ENCODE peak calls at places on chromosomes 3 and 15, in five cellular contexts. One of them, this sample, is unnamed.
A peak's percentile ranks its signal among the peaks of the same experiment; 100 is the strongest.

GRCh38 chr3:95341314-95341713 is 1278.5 kb downstream of the NSUN3 start:
- DNase-seq in HTR-8/SVneo: no peak
- DNase-seq in NCI-H1092 treated with DMSO at 0.1 percent for 48 hours: no peak
- DNase-seq in kidney tubule cell: peak; percentile 80
- DNase-seq in Calu3: peak; percentile 51
- DNase-seq in this sample: no peak

GRCh38 chr3:172094621-172095557 is 55.5 kb downstream of the FNDC3B start:
- DNase-seq in HTR-8/SVneo: no peak
- DNase-seq in kidney tubule cell: no peak
- DNase-seq in Calu3: no peak
- DNase-seq in NCI-H1092 treated with DMSO at 0.1 percent for 48 hours: no peak
- DNase-seq in this sample: no peak

GRCh38 chr3:66113542-66113941 is 74.8 kb upstream of the MAGI1 start:
- DNase-seq in NCI-H1092 treated with DMSO at 0.1 percent for 48 hours: no peak
- DNase-seq in Calu3: no peak
- DNase-seq in HTR-8/SVneo: no peak
- DNase-seq in kidney tubule cell: no peak
- DNase-seq in this sample: no peak

GRCh38 chr3:45870099-45870498 is 16.2 kb upstream of the CCR9 start:
- DNase-seq in Calu3: no peak
- DNase-seq in HTR-8/SVneo: no peak
- DNase-seq in NCI-H1092 treated with DMSO at 0.1 percent for 48 hours: no peak
- DNase-seq in kidney tubule cell: no peak
- DNase-seq in this sample: no peak

GRCh38 chr3:31634485-31634884 is 101.8 kb downstream of the STT3B start:
- DNase-seq in Calu3: no peak
- DNase-seq in NCI-H1092 treated with DMSO at 0.1 percent for 48 hours: no peak
- DNase-seq in HTR-8/SVneo: no peak
- DNase-seq in kidney tubule cell: peak; percentile 32
- DNase-seq in this sample: no peak

GRCh38 chr3:115401891-115402501 is 221.3 kb upstream of the GAP43 start:
- DNase-seq in HTR-8/SVneo: no peak
- DNase-seq in NCI-H1092 treated with DMSO at 0.1 percent for 48 hours: no peak
- DNase-seq in kidney tubule cell: peak; percentile 86
- DNase-seq in Calu3: no peak
- DNase-seq in this sample: no peak

GRCh38 chr15:29289179-29289578 is 19.6 kb upstream of the NSMCE3 start:
- DNase-seq in NCI-H1092 treated with DMSO at 0.1 percent for 48 hours: no peak
- DNase-seq in kidney tubule cell: no peak
- DNase-seq in HTR-8/SVneo: no peak
- DNase-seq in Calu3: no peak
- DNase-seq in this sample: no peak

GRCh38 chr3:181966387-181966786 is 254.7 kb downstream of the SOX2 start:
- DNase-seq in Calu3: no peak
- DNase-seq in HTR-8/SVneo: no peak
- DNase-seq in NCI-H1092 treated with DMSO at 0.1 percent for 48 hours: no peak
- DNase-seq in kidney tubule cell: no peak
- DNase-seq in this sample: no peak

GRCh38 chr3:123521179-123521969 is 63.5 kb downstream of the HACD2 start:
- DNase-seq in Calu3: peak; percentile 14
- DNase-seq in kidney tubule cell: peak; percentile 33
- DNase-seq in HTR-8/SVneo: no peak
- DNase-seq in NCI-H1092 treated with DMSO at 0.1 percent for 48 hours: no peak
- DNase-seq in this sample: no peak

GRCh38 chr15:39075311-39075710 is 505.6 kb upstream of the THBS1 start:
- DNase-seq in HTR-8/SVneo: no peak
- DNase-seq in NCI-H1092 treated with DMSO at 0.1 percent for 48 hours: no peak
- DNase-seq in kidney tubule cell: no peak
- DNase-seq in Calu3: no peak
- DNase-seq in this sample: no peak

GRCh38 chr3:73614385-73614784 is 10.4 kb downstream of the PDZRN3 start:
- DNase-seq in Calu3: no peak
- DNase-seq in HTR-8/SVneo: no peak
- DNase-seq in kidney tubule cell: peak; percentile 40
- DNase-seq in NCI-H1092 treated with DMSO at 0.1 percent for 48 hours: no peak
- DNase-seq in this sample: no peak

GRCh38 chr15:85754993-85755392 is 39.7 kb downstream of the KLHL25 start:
- DNase-seq in kidney tubule cell: no peak
- DNase-seq in NCI-H1092 treated with DMSO at 0.1 percent for 48 hours: no peak
- DNase-seq in Calu3: no peak
- DNase-seq in HTR-8/SVneo: no peak
- DNase-seq in this sample: no peak

GRCh38 chr15:86849563-86849962 is 769.9 kb downstream of the AGBL1 start:
- DNase-seq in Calu3: no peak
- DNase-seq in HTR-8/SVneo: no peak
- DNase-seq in NCI-H1092 treated with DMSO at 0.1 percent for 48 hours: no peak
- DNase-seq in kidney tubule cell: no peak
- DNase-seq in this sample: no peak

GRCh38 chr15:50145451-50145872 is 26.4 kb upstream of the ATP8B4 start:
- DNase-seq in kidney tubule cell: peak; percentile 81
- DNase-seq in HTR-8/SVneo: peak; percentile 60
- DNase-seq in NCI-H1092 treated with DMSO at 0.1 percent for 48 hours: peak; percentile 58
- DNase-seq in Calu3: peak; percentile 19
- DNase-seq in this sample: peak; percentile 60

GRCh38 chr3:5690904-5691532 is 503.5 kb downstream of the EDEM1 start:
- DNase-seq in NCI-H1092 treated with DMSO at 0.1 percent for 48 hours: no peak
- DNase-seq in Calu3: no peak
- DNase-seq in HTR-8/SVneo: no peak
- DNase-seq in kidney tubule cell: peak; percentile 70
- DNase-seq in this sample: no peak

GRCh38 chr3:84985795-84986194 is 27.0 kb downstream of the CADM2 start:
- DNase-seq in HTR-8/SVneo: no peak
- DNase-seq in NCI-H1092 treated with DMSO at 0.1 percent for 48 hours: no peak
- DNase-seq in kidney tubule cell: no peak
- DNase-seq in Calu3: no peak
- DNase-seq in this sample: no peak

GRCh38 chr3:8506611-8507061 is 5.0 kb downstream of the LMCD1 start:
- DNase-seq in Calu3: no peak
- DNase-seq in kidney tubule cell: peak; percentile 57
- DNase-seq in HTR-8/SVneo: no peak
- DNase-seq in NCI-H1092 treated with DMSO at 0.1 percent for 48 hours: no peak
- DNase-seq in this sample: no peak

GRCh38 chr15:74335396-74335795 is 32.0 kb downstream of the CYP11A1 start:
- DNase-seq in NCI-H1092 treated with DMSO at 0.1 percent for 48 hours: no peak
- DNase-seq in HTR-8/SVneo: no peak
- DNase-seq in Calu3: no peak
- DNase-seq in kidney tubule cell: no peak
- DNase-seq in this sample: no peak

GRCh38 chr3:138774529-138775253 is 60.0 kb downstream of the PIK3CB start:
- DNase-seq in HTR-8/SVneo: peak; percentile 88
- DNase-seq in kidney tubule cell: peak; percentile 95
- DNase-seq in Calu3: peak; percentile 71
- DNase-seq in NCI-H1092 treated with DMSO at 0.1 percent for 48 hours: peak; percentile 96
- DNase-seq in this sample: peak; percentile 93

GRCh38 chr3:155426524-155427230 is 133.2 kb upstream of the STRIT1 start:
- DNase-seq in Calu3: no peak
- DNase-seq in NCI-H1092 treated with DMSO at 0.1 percent for 48 hours: no peak
- DNase-seq in kidney tubule cell: no peak
- DNase-seq in HTR-8/SVneo: no peak
- DNase-seq in this sample: no peak

GRCh38 chr3:177705976-177706866 is 508.9 kb upstream of the TBL1XR1 start:
- DNase-seq in kidney tubule cell: no peak
- DNase-seq in NCI-H1092 treated with DMSO at 0.1 percent for 48 hours: no peak
- DNase-seq in HTR-8/SVneo: no peak
- DNase-seq in Calu3: no peak
- DNase-seq in this sample: no peak

GRCh38 chr3:105752791-105753415 is 115.9 kb downstream of the CBLB start:
- DNase-seq in NCI-H1092 treated with DMSO at 0.1 percent for 48 hours: no peak
- DNase-seq in HTR-8/SVneo: peak; percentile 15
- DNase-seq in kidney tubule cell: no peak
- DNase-seq in Calu3: no peak
- DNase-seq in this sample: no peak